ENCODE peak calls at places on chromosomes 1 and 21, in seven cellular contexts. V is left ventricle myocardium inferior, D is fibroblast of mammary gland, G is small intestine, A is mucosa of gallbladder, R is psoas muscle, K is naive B cell. Y is an unnamed sample.

GRCh38 chr1:235567812-235568444 is 63.7 kb upstream of the B3GALNT2 start:
- DNase-seq in V (no peak), D (no peak), G (peak), A (no peak), R (no peak), K (no peak), Y (no peak)

GRCh38 chr21:31176080-31176551 is 137.8 kb upstream of the KRTAP19-8 start:
- DNase-seq in V (no peak), D (no peak), G (no peak), A (no peak), R (no peak), K (no peak), Y (no peak)

GRCh38 chr1:1239247-1239623 is 7.2 kb downstream of the B3GALT6 start:
- DNase-seq in V (no peak), D (no peak), G (no peak), A (no peak), R (no peak), K (no peak), Y (no peak)

GRCh38 chr1:147561473-147561840 is 20.2 kb downstream of the BCL9 start:
- DNase-seq in V (no peak), D (no peak), G (no peak), A (no peak), R (no peak), K (no peak), Y (no peak)

GRCh38 chr1:226355679-226356583 is 47.0 kb upstream of the LIN9 start:
- DNase-seq in V (peak), D (no peak), G (no peak), A (no peak), R (peak), K (no peak), Y (no peak)

GRCh38 chr1:175250027-175250426 is 57.5 kb upstream of the KIAA0040 start:
- DNase-seq in V (peak), D (no peak), G (no peak), A (no peak), R (no peak), K (no peak), Y (no peak)

GRCh38 chr1:48526045-48526714 is 54.2 kb upstream of the SPATA6 start:
- DNase-seq in V (no peak), D (peak), G (peak), A (peak), R (no peak), K (no peak), Y (no peak)

GRCh38 chr1:72827285-72827684 is 544.9 kb upstream of the NEGR1 start:
- DNase-seq in V (no peak), D (peak), G (no peak), A (no peak), R (no peak), K (no peak), Y (no peak)

GRCh38 chr1:71641013-71641412 is 560.2 kb upstream of the ZRANB2 start:
- DNase-seq in V (no peak), D (no peak), G (no peak), A (no peak), R (no peak), K (no peak), Y (no peak)

GRCh38 chr1:214441119-214441518 is 110.3 kb downstream of the PTPN14 start:
- DNase-seq in V (no peak), D (no peak), G (no peak), A (no peak), R (no peak), K (no peak), Y (no peak)

GRCh38 chr21:39079617-39080016 is 103.6 kb downstream of the PSMG1 start:
- DNase-seq in V (peak), D (peak), G (no peak), A (peak), R (peak), K (no peak), Y (peak)

GRCh38 chr1:15038232-15039016 is 115.1 kb upstream of the TMEM51 start:
- DNase-seq in V (no peak), D (peak), G (no peak), A (no peak), R (no peak), K (no peak), Y (no peak)

GRCh38 chr1:92599184-92599583 is 112.5 kb upstream of the GFI1 start:
- DNase-seq in V (no peak), D (peak), G (peak), A (no peak), R (no peak), K (no peak), Y (no peak)

GRCh38 chr1:111604931-111605330 is 14.7 kb upstream of the RAP1A start:
- DNase-seq in V (no peak), D (peak), G (no peak), A (no peak), R (no peak), K (no peak), Y (no peak)

GRCh38 chr1:99763956-99764355 is 2.5 kb downstream of the FRRS1 start:
- DNase-seq in V (no peak), D (no peak), G (no peak), A (no peak), R (no peak), K (no peak), Y (no peak)

GRCh38 chr1:42439940-42440339 is 15.9 kb downstream of the ZMYND12 start:
- DNase-seq in V (no peak), D (peak), G (peak), A (no peak), R (no peak), K (no peak), Y (no peak)

GRCh38 chr21:20737227-20737626 is 261.0 kb upstream of the NCAM2 start:
- DNase-seq in V (no peak), D (no peak), G (no peak), A (no peak), R (no peak), K (no peak), Y (no peak)

GRCh38 chr1:11681071-11681771 is at the start of gene MAD2L2:
- DNase-seq in V (peak), D (peak), G (peak), A (peak), R (peak), K (peak), Y (peak)

GRCh38 chr1:162587347-162587746 is 25.8 kb downstream of the UAP1 start:
- DNase-seq in V (no peak), D (no peak), G (no peak), A (peak), R (no peak), K (no peak), Y (no peak)

GRCh38 chr1:2300004-2300771 is 72.1 kb downstream of the SKI start:
- DNase-seq in V (no peak), D (no peak), G (peak), A (no peak), R (no peak), K (peak), Y (no peak)

GRCh38 chr1:185567006-185567405 is 167.2 kb upstream of the HMCN1 start:
- DNase-seq in V (no peak), D (peak), G (peak), A (no peak), R (no peak), K (peak), Y (no peak)

GRCh38 chr21:46160563-46161179 is 5.3 kb upstream of the FTCD start:
- DNase-seq in V (no peak), D (no peak), G (no peak), A (no peak), R (peak), K (no peak), Y (no peak)

GRCh38 chr1:61461406-61462384 is 263.2 kb downstream of the TM2D1 start:
- DNase-seq in V (no peak), D (no peak), G (no peak), A (no peak), R (no peak), K (no peak), Y (no peak)

GRCh38 chr1:99659755-99660210 is 13.9 kb downstream of the PALMD start:
- DNase-seq in V (no peak), D (peak), G (no peak), A (no peak), R (no peak), K (no peak), Y (no peak)

GRCh38 chr1:204564835-204565234 is 48.6 kb downstream of the MDM4 start:
- DNase-seq in V (no peak), D (no peak), G (no peak), A (no peak), R (no peak), K (peak), Y (no peak)

GRCh38 chr21:42406201-42406601 is 2.5 kb downstream of the UBASH3A start:
- DNase-seq in V (no peak), D (no peak), G (peak), A (no peak), R (no peak), K (no peak), Y (no peak)

GRCh38 chr1:71828431-71829012 is 453.8 kb downstream of the NEGR1 start:
- DNase-seq in V (no peak), D (no peak), G (no peak), A (peak), R (no peak), K (no peak), Y (no peak)

GRCh38 chr21:44578371-44579055 is 1.9 kb downstream of the KRTAP10-5 start:
- DNase-seq in V (no peak), D (no peak), G (no peak), A (no peak), R (no peak), K (no peak), Y (no peak)

GRCh38 chr1:112646225-112646624 is 26.6 kb downstream of the CAPZA1 start:
- DNase-seq in V (no peak), D (no peak), G (no peak), A (no peak), R (no peak), K (no peak), Y (no peak)

GRCh38 chr21:34553199-34553952 is 41.4 kb upstream of the KCNE1 start:
- DNase-seq in V (no peak), D (peak), G (no peak), A (no peak), R (no peak), K (no peak), Y (no peak)

GRCh38 chr1:51912881-51913280 is 34.4 kb upstream of the NRDC start:
- DNase-seq in V (no peak), D (no peak), G (no peak), A (no peak), R (no peak), K (no peak), Y (no peak)

GRCh38 chr1:23124259-23125026 is 44.2 kb downstream of the LUZP1 start:
- DNase-seq in V (no peak), D (no peak), G (no peak), A (no peak), R (no peak), K (no peak), Y (no peak)